ENCODE peak calls at places on chromosomes 6 and 20, in seven cellular contexts. W is psoas muscle, E is uterus, C is A549, L is osteoblast, Z is lower lobe of right lung, Y is right cardiac atrium. P is an unnamed sample. For H3K4me1, the result is how much of the 10 kb centered on the place peaks cover.

GRCh38 chr6:12171735-12172134 is 118.4 kb upstream of the EDN1 start:
- DNase-seq in W (no peak), E (no peak), C (no peak), L (no peak), Z (no peak), Y (no peak), P (no peak)

GRCh38 chr6:122736166-122736565 is 43.4 kb upstream of the FABP7 start:
- DNase-seq in W (no peak), E (no peak), C (no peak), L (no peak), Z (no peak), Y (no peak), P (no peak)

GRCh38 chr6:4804095-4804494 is 27.9 kb downstream of the CDYL start:
- DNase-seq in W (no peak), E (no peak), C (no peak), L (peak), Z (no peak), Y (no peak), P (no peak)

GRCh38 chr6:11277275-11278206 is 45.1 kb upstream of the NEDD9 start:
- DNase-seq in W (no peak), E (no peak), C (peak), L (peak), Z (no peak), Y (no peak), P (no peak)

GRCh38 chr20:57695940-57696339 is 13.9 kb downstream of the PMEPA1 start:
- DNase-seq in W (peak), E (no peak), C (no peak), L (no peak), Z (no peak), Y (no peak), P (no peak)

GRCh38 chr6:20757761-20758160 is 223.5 kb downstream of the CDKAL1 start:
- DNase-seq in W (no peak), E (no peak), C (no peak), L (peak), Z (no peak), Y (no peak), P (no peak)

GRCh38 chr20:60266184-60266823 is 308.1 kb downstream of the CDH26 start:
- DNase-seq in W (no peak), E (no peak), C (no peak), L (no peak), Z (no peak), Y (peak), P (no peak)

GRCh38 chr6:125019873-125020272 is 57.6 kb downstream of the RNF217 start:
- DNase-seq in W (no peak), E (no peak), C (no peak), L (no peak), Z (no peak), Y (peak), P (no peak)

GRCh38 chr20:3990741-3991140 is 24.6 kb downstream of the RNF24 start:
- DNase-seq in W (no peak), E (no peak), C (no peak), L (no peak), Z (no peak), Y (no peak), P (no peak)

GRCh38 chr6:39411465-39411864 is 89.0 kb upstream of the KCNK16 start:
- DNase-seq in W (no peak), E (no peak), C (no peak), L (peak), Z (no peak), Y (no peak), P (no peak)

GRCh38 chr6:145743325-145743724 is 8.0 kb upstream of the EPM2A start:
- DNase-seq in W (no peak), E (no peak), C (no peak), L (no peak), Z (no peak), Y (no peak), P (no peak)

GRCh38 chr6:56749632-56750151 is 107.0 kb upstream of the DST start:
- DNase-seq in W (no peak), E (no peak), C (peak), L (no peak), Z (no peak), Y (no peak), P (no peak)

GRCh38 chr20:38872491-38873049 is 53.6 kb upstream of the FAM83D start:
- DNase-seq in W (no peak), E (no peak), C (no peak), L (no peak), Z (no peak), Y (no peak), P (no peak)

GRCh38 chr6:162934844-162935243 is 207.1 kb downstream of the PACRG start:
- DNase-seq in W (no peak), E (no peak), C (no peak), L (no peak), Z (no peak), Y (no peak), P (no peak)

GRCh38 chr20:17504898-17505663 is 26.1 kb downstream of the BFSP1 start:
- DNase-seq in W (peak), E (peak), C (peak), L (peak), Z (peak), Y (peak), P (peak)

GRCh38 chr6:52162940-52163908 is 23.0 kb upstream of the IL17A start:
- DNase-seq in W (no peak), E (no peak), C (peak), L (no peak), Z (no peak), Y (no peak), P (no peak)

GRCh38 chr6:30075094-30075986 is at the start of gene RNF39:
- DNase-seq in W (peak), E (no peak), C (no peak), L (no peak), Z (peak), Y (peak), P (no peak)

GRCh38 chr6:97842536-97842935 is 559.5 kb upstream of the MMS22L start:
- DNase-seq in W (no peak), E (no peak), C (no peak), L (no peak), Z (no peak), Y (no peak), P (no peak)

GRCh38 chr6:160069050-160069454 is 52.6 kb upstream of the SLC22A1 start:
- DNase-seq in W (no peak), E (no peak), C (no peak), L (no peak), Z (no peak), Y (no peak), P (no peak)

GRCh38 chr6:106885659-106886058 is 88.9 kb downstream of the CD24 start:
- DNase-seq in W (no peak), E (no peak), C (no peak), L (no peak), Z (no peak), Y (no peak), P (no peak)

GRCh38 chr6:170243791-170244291 is 47.0 kb downstream of the DLL1 start:
- DNase-seq in W (no peak), E (no peak), C (no peak), L (no peak), Z (no peak), Y (peak), P (no peak)

GRCh38 chr6:132814716-132815570 is 574 bp downstream of the RPS12 start:
- DNase-seq in W (no peak), E (no peak), C (no peak), L (no peak), Z (peak), Y (no peak), P (no peak)

GRCh38 chr6:21937466-21937865 is 343.9 kb downstream of the SOX4 start:
- DNase-seq in W (no peak), E (no peak), C (no peak), L (no peak), Z (no peak), Y (no peak), P (no peak)

GRCh38 chr20:45828589-45828988 is 1.5 kb upstream of the TNNC2 start:
- DNase-seq in W (peak), E (peak), C (no peak), L (peak), Z (no peak), Y (no peak), P (no peak)

GRCh38 chr6:67615796-67616195 is 1019.3 kb upstream of the ADGRB3 start:
- DNase-seq in W (no peak), E (no peak), C (no peak), L (no peak), Z (no peak), Y (no peak), P (no peak)

GRCh38 chr6:34718867-34719441 is 22.4 kb upstream of the ILRUN start:
- DNase-seq in W (no peak), E (no peak), C (no peak), L (no peak), Z (no peak), Y (no peak), P (no peak)

GRCh38 chr6:29251741-29252140 is 49.8 kb upstream of the OR14J1 start:
- DNase-seq in W (no peak), E (no peak), C (no peak), L (no peak), Z (no peak), Y (no peak), P (no peak)

GRCh38 chr20:11921326-11921725 is 3.6 kb downstream of the BTBD3 start:
- DNase-seq in W (no peak), E (no peak), C (no peak), L (no peak), Z (no peak), Y (no peak), P (no peak)

GRCh38 chr6:143957679-143958274 is 50.3 kb downstream of the PLAGL1 start:
- DNase-seq in W (no peak), E (no peak), C (no peak), L (no peak), Z (no peak), Y (no peak), P (no peak)

GRCh38 chr20:50813801-50814200 is 18.9 kb downstream of the BCAS4 start:
- DNase-seq in W (no peak), E (no peak), C (no peak), L (no peak), Z (no peak), Y (no peak), P (no peak)

GRCh38 chr20:50813101-50813643 is 18.3 kb downstream of the BCAS4 start:
- DNase-seq in W (no peak), E (no peak), C (no peak), L (no peak), Z (no peak), Y (no peak), P (no peak)

GRCh38 chr20:50817776-50818172 is 22.9 kb downstream of the BCAS4 start:
- DNase-seq in W (no peak), E (no peak), C (no peak), L (no peak), Z (no peak), Y (no peak), P (no peak)

GRCh38 chr20:50814438-50815161 is 19.7 kb downstream of the BCAS4 start:
- DNase-seq in W (no peak), E (no peak), C (no peak), L (no peak), Z (no peak), Y (no peak), P (no peak)

GRCh38 chr20:50815162-50815989 is 20.5 kb downstream of the BCAS4 start:
- DNase-seq in W (no peak), E (no peak), C (no peak), L (peak), Z (peak), Y (no peak), P (no peak)
- H3K4me1 ChIP-seq in W (under half), E (under half), C (under half), L (under half), Z (under half), Y (under half), P (under half)

DNA sequence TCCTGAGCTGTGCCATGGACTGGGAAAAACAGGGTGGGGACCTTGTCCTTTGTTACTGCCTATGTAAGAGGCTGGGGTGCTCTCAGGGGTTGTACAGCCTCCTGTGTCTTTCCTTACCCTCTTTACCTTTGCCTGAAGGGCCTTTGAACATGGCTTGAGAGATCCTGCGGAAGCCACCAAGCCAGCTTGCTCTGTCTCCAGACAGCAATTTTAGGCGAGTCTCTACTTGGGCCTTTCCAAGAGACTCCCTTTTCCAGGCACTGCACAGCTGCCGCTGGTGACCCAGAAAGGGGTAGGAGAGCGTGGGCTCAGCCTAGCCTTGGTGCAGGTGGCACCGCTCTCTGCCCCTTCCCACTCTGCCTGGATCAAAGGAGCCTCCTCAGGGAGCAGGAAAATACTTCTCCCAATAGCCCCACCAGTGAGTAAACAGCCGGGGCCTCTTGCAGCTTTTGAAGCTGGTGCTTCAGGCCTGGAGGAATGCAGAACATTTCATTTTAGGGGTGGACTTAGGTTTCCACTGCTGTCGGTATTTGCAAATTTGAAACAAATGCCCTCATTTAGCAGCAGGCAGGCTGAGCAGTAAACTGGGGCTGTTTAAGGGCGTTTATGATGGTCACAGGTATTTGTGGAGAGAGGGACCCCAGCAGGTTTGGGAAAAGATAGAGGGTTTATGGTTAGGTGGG is 13.9 kb downstream of the PTK7 start:
- DNase-seq in W (no peak), E (no peak), C (no peak), L (peak), Z (peak), Y (no peak), P (no peak)
- H3K27ac ChIP-seq in W (no peak), E (peak), C (no peak), L (peak), Z (peak), Y (no peak), P (no peak)

GRCh38 chr6:37518116-37518515 is 18.4 kb upstream of the CCDC167 start:
- DNase-seq in W (no peak), E (no peak), C (no peak), L (no peak), Z (no peak), Y (no peak), P (no peak)

GRCh38 chr6:37516076-37516919 is 16.6 kb upstream of the CCDC167 start:
- DNase-seq in W (no peak), E (no peak), C (no peak), L (peak), Z (peak), Y (no peak), P (peak)

GRCh38 chr6:37515712-37516075 is 16.0 kb upstream of the CCDC167 start:
- DNase-seq in W (no peak), E (no peak), C (no peak), L (peak), Z (no peak), Y (no peak), P (no peak)

GRCh38 chr6:37517411-37517812 is 17.7 kb upstream of the CCDC167 start:
- DNase-seq in W (no peak), E (no peak), C (no peak), L (peak), Z (no peak), Y (no peak), P (peak)

DNA sequence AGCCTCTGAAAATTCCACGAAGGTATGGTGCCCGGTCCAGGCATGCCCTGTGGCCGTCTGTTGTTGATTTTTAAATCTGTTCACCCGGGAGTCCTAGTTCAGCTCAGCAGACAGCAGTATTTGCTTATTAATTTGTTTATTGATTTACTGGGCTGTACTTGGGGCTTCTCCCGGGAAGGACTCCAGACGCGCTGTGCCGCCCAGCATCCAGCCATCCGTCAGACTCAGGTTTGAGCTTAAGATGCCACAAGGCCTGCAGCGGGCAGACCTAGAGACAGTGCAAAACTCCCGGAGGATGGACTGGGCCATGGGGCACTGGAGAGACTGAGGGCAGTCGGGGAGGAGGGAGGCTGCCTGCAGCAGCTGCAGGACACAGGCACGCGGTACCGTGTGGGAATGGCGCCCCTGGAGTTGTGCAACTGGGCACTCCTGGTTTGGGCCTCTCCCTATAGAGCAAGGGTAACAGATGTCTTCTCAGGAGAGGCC is 17.3 kb upstream of the CCDC167 start:
- DNase-seq in W (no peak), E (no peak), C (no peak), L (peak), Z (no peak), Y (no peak), P (no peak)
- H3K4me1 ChIP-seq in W (under half), E (under half), C (under half), L (under half), Z (under half), Y (under half), P (half or more)

DNA sequence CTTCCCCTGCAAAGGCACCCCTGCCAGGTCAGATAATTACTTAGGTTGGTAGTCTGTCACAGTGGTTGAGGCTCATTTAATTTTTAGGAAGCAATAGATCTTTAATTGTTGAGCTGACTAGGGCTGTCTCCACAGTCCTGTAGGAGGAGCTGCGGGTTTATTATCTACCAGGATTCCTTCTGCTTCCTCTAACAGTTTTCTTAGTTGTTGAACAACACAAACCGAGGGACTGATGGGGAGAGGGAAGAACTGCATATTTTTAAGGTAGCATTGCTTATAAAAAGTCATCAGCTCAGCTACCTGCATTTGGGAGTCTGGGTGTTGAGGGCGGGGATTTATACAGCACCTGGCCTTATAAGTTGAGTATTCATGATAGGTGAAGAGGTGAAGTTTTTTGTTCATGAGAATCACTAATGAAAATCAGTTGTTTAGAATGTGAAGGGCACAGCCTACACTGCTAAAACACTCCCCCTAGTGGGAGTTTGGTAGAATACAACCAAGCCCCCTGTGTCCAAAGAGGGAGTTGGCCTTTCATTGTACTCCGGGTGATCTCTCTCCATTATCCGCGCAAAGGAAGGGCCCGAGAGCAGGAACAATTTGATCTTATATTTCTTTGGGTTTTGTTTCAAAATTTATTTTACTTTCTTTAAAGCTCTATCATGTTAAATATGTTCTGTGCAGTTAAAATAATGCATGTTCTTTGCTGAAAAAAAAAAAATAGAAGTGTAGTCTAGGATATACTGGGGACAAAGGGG is 69.6 kb downstream of the SSR1 start:
- DNase-seq in W (no peak), E (peak), C (peak), L (peak), Z (peak), Y (no peak), P (peak)
- H3K27ac ChIP-seq in W (peak), E (peak), C (peak), L (peak), Z (peak), Y (no peak), P (no peak)

GRCh38 chr6:101826678-101827077 is 433.2 kb downstream of the GRIK2 start:
- DNase-seq in W (no peak), E (no peak), C (no peak), L (no peak), Z (no peak), Y (no peak), P (no peak)
- H3K4me1 ChIP-seq in W (under half), E (under half), C (under half), L (under half), Z (under half), Y (under half), P (under half)